ENCODE peak calls at places on chromosomes 2 and 18, in eight cellular contexts. H is upper lobe of right lung; Y is PC-3; Q is fibroblast of lung; E is adrenal gland; W is tibial nerve; K is testis; T is naive thymus-derived CD4-positive, alpha-beta T cell. Z is an unnamed sample.
A peak's percentile ranks its signal among the peaks of the same experiment; 100 is the strongest.

GRCh38 chr2:16409849-16410248 is 255.8 kb downstream of the CYRIA start:
- DNase-seq in W (no peak), Q (no peak), T (no peak), K (no peak), Y (no peak), E (no peak), H (no peak), Z (no peak)

GRCh38 chr18:29248856-29249255 is 1071.9 kb upstream of the CDH2 start:
- DNase-seq in W (no peak), Y (no peak), K (no peak), E (no peak), T (no peak), Q (no peak), H (no peak), Z (no peak)

GRCh38 chr18:38923136-38923535 is 1357.5 kb upstream of the CELF4 start:
- DNase-seq in E (no peak), H (no peak), K (no peak), Q (no peak), W (no peak), T (no peak), Y (no peak), Z (no peak)

GRCh38 chr2:16617282-16618266 is 48.1 kb downstream of the CYRIA start:
- DNase-seq in H (no peak), Y (no peak), W (no peak), Q (peak; percentile 58), E (peak; percentile 63), K (peak; percentile 56), T (no peak), Z (no peak)

GRCh38 chr2:31711737-31712136 is 131.0 kb upstream of the SRD5A2 start:
- DNase-seq in W (no peak), E (no peak), Q (no peak), K (no peak), Y (peak; percentile 29), H (no peak), T (no peak), Z (no peak)

GRCh38 chr2:33272001-33272400 is 204.4 kb upstream of the RASGRP3 start:
- DNase-seq in W (no peak), H (no peak), Y (no peak), T (no peak), K (no peak), E (no peak), Q (peak; percentile 28), Z (no peak)

GRCh38 chr18:73615506-73615905 is 532.1 kb downstream of the FBXO15 start:
- DNase-seq in W (no peak), T (no peak), K (no peak), E (no peak), Q (no peak), Y (peak; percentile 19), H (no peak), Z (no peak)

GRCh38 chr2:128372621-128373341 is 54.1 kb upstream of the HS6ST1 start:
- DNase-seq in W (no peak), E (no peak), Q (no peak), H (peak; percentile 64), T (no peak), K (no peak), Y (no peak), Z (no peak)

GRCh38 chr2:11326692-11327211 is 17.7 kb downstream of the ROCK2 start:
- DNase-seq in T (no peak), Q (no peak), W (no peak), H (no peak), E (no peak), K (no peak), Y (no peak), Z (no peak)

GRCh38 chr2:224837558-224837957 is 121.4 kb upstream of the CCDC195 start:
- DNase-seq in Q (peak; percentile 88), E (no peak), T (no peak), W (no peak), H (no peak), K (no peak), Y (peak; percentile 73), Z (no peak)

GRCh38 chr2:235371018-235371417 is 122.8 kb upstream of the AGAP1 start:
- DNase-seq in W (no peak), K (no peak), E (no peak), H (no peak), Q (no peak), Y (no peak), T (no peak), Z (no peak)

GRCh38 chr2:168534926-168535325 is 78.9 kb downstream of the CERS6 start:
- DNase-seq in Q (no peak), Y (no peak), W (no peak), H (no peak), K (no peak), E (no peak), T (no peak), Z (no peak)

GRCh38 chr2:81528852-81529480 is 1224.4 kb upstream of the LRRTM1 start:
- DNase-seq in K (no peak), E (no peak), Q (no peak), T (no peak), Y (no peak), H (no peak), W (no peak), Z (no peak)

GRCh38 chr18:75210274-75211001 is at the start of gene TSHZ1:
- DNase-seq in W (peak; percentile 80), H (no peak), Q (peak; percentile 92), K (peak; percentile 89), Y (peak; percentile 82), T (peak; percentile 81), E (peak; percentile 71), Z (peak; percentile 39)

GRCh38 chr18:75208836-75209128 is 157 bp downstream of the PTGR3 start:
- DNase-seq in H (no peak), E (peak; percentile 53), T (no peak), W (no peak), Y (no peak), K (no peak), Q (no peak), Z (no peak)

GRCh38 chr18:75211002-75211621 is 515 bp downstream of the TSHZ1 start:
- DNase-seq in E (no peak), H (no peak), Q (peak; percentile 47), W (no peak), K (no peak), T (peak; percentile 44), Y (no peak), Z (no peak)

GRCh38 chr18:75209129-75209951 is at the start of gene PTGR3:
- DNase-seq in Y (peak; percentile 84), E (peak; percentile 91), H (peak; percentile 93), W (peak; percentile 85), Q (peak; percentile 87), T (peak; percentile 77), K (peak; percentile 87), Z (peak; percentile 66)

GRCh38 chr18:75209952-75210261 is 690 bp upstream of the TSHZ1 start:
- DNase-seq in Y (no peak), T (no peak), K (no peak), E (no peak), Q (no peak), H (no peak), W (no peak), Z (no peak)
- H3K27me3 ChIP-seq in Y (no peaks in the 10 kb centered on the region), T (no peaks in the 10 kb centered on the region), K (no peaks in the 10 kb centered on the region), E (no peaks in the 10 kb centered on the region), Q (no peaks in the 10 kb centered on the region), H (no peaks in the 10 kb centered on the region), W (no peaks in the 10 kb centered on the region), Z (no peaks in the 10 kb centered on the region)

GRCh38 chr2:28296904-28297303 is 95.8 kb upstream of the FOSL2 start:
- DNase-seq in Q (peak; percentile 42), H (no peak), E (no peak), K (no peak), Y (peak; percentile 70), T (no peak), W (no peak), Z (no peak)

GRCh38 chr2:28298406-28298805 is 94.3 kb upstream of the FOSL2 start:
- DNase-seq in Y (no peak), H (no peak), E (no peak), W (no peak), Q (no peak), T (no peak), K (no peak), Z (no peak)

GRCh38 chr2:28294451-28294850 is 98.2 kb upstream of the FOSL2 start:
- DNase-seq in Y (peak; percentile 24), E (no peak), T (no peak), K (no peak), W (no peak), H (no peak), Q (no peak), Z (no peak)

GRCh38 chr2:28297531-28297930 is 95.1 kb upstream of the FOSL2 start:
- DNase-seq in K (no peak), Q (no peak), T (no peak), W (no peak), H (no peak), Y (no peak), E (no peak), Z (no peak)

DNA sequence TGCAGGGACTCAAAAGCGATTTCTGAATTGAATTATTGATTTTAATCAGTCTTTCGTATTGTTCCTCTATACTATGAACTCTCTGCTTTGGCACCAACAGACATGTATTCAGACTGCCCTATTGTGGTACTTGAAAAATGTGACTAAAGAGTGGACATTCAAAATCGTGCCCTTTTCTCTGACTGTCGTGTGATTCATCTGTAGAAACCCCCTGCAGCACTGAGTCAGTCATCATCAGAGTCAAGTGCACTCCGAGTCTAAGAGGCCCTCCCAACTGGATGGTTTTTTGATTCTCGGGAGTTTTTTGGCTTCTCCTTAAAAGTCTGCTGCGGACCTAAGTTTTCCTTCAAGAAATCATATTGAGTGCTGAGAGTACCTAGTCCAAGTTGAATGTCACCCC is 96.4 kb upstream of the FOSL2 start:
- DNase-seq in H (no peak), T (no peak), Q (peak; percentile 15), K (no peak), Y (peak; percentile 86), W (no peak), E (no peak), Z (no peak)
- H3K4me1 ChIP-seq in H (no peaks in the 10 kb centered on the region), T (no peaks in the 10 kb centered on the region), Q (peaks cover 27% of the 10 kb centered on the region), K (peaks cover 6% of the 10 kb centered on the region), Y (peaks cover 44% of the 10 kb centered on the region), W (no peaks in the 10 kb centered on the region), E (no peaks in the 10 kb centered on the region), Z (no peaks in the 10 kb centered on the region)

GRCh38 chr18:8620845-8621244 is 11.6 kb downstream of the RAB12 start:
- DNase-seq in Q (no peak), K (no peak), Y (no peak), E (no peak), W (no peak), T (no peak), H (no peak), Z (no peak)
- H3K27ac ChIP-seq in Q (no peak overlapping the region), K (no peak overlapping the region), Y (no peak overlapping the region), E (no peak overlapping the region), W (no peak overlapping the region), T (no peak overlapping the region), H (no peak overlapping the region), Z (no peak overlapping the region)

DNA sequence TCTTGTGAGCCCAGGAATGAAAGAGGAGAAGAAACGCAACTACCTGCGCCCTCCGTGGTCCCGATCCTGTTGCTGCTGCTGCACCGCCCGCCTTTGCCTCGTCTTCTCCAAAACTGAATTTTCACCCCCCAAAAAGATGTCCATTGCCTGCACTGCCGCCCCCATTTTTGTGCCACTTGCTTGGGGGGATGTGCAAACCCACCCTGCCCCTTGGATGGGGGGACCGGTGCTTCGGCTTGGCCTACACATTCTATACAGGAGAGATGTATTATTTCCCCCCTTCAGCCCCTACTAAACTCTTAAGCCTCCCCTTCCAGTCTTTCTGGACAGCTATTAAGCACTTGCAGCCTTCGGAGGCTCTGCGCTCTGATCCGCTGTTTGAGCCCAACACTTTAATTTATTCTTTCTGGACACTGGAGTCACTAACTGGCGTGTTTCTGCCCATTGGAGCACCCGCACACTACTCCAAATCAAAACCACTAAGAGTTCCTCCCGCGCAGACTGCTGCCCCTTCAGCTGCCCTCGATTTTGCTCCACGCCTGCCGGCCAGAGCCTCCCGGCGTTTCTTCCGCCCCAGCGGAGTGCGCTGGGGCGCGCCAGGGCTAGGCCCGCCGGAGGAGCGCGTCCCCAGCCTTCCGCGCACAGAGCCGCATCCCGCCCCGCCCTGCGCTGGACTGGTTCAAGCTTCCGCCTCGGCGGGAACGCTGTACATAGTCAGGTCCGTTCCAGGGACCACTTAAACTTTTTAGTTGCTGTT is 5.9 kb downstream of the OTX1 start:
- DNase-seq in T (no peak), Y (no peak), K (no peak), E (no peak), W (no peak), Q (no peak), H (no peak), Z (no peak)
- H3K27me3 ChIP-seq in T (peaks cover 24% of the 10 kb centered on the region), Y (no peaks in the 10 kb centered on the region), K (peaks cover 4% of the 10 kb centered on the region), E (peaks cover 95% of the 10 kb centered on the region), W (peaks cover 3% of the 10 kb centered on the region), Q (peaks cover 86% of the 10 kb centered on the region), H (peaks cover 100% of the 10 kb centered on the region), Z (peaks cover 75% of the 10 kb centered on the region)